ENCODE peak calls at places on chromosome 7, in four cellular contexts. One of them, this sample, is unnamed.
A peak's percentile ranks its signal among the peaks of the same experiment; 100 is the strongest.

GRCh38 chr7:126780993-126781392 is 471.7 kb downstream of the GRM8 start:
- DNase-seq in GM12865: peak; percentile 43
- DNase-seq in IMR-90: no peak
- DNase-seq in bronchial epithelial cell: no peak
- DNase-seq in this sample: no peak

GRCh38 chr7:18459439-18459838 is 36.1 kb upstream of the HDAC9 start:
- DNase-seq in GM12865: no peak
- DNase-seq in IMR-90: no peak
- DNase-seq in bronchial epithelial cell: no peak
- DNase-seq in this sample: no peak

GRCh38 chr7:408651-409343 is 110.8 kb downstream of the PDGFA start:
- DNase-seq in GM12865: no peak
- DNase-seq in IMR-90: no peak
- DNase-seq in bronchial epithelial cell: no peak
- DNase-seq in this sample: no peak

GRCh38 chr7:149873968-149874643 is at the start of gene ATP6V0E2:
- DNase-seq in GM12865: no peak
- DNase-seq in IMR-90: no peak
- DNase-seq in bronchial epithelial cell: no peak
- DNase-seq in this sample: no peak

GRCh38 chr7:137903382-137904169 is 56.8 kb upstream of the DGKI start:
- DNase-seq in GM12865: peak; percentile 89
- DNase-seq in IMR-90: peak; percentile 82
- DNase-seq in bronchial epithelial cell: peak; percentile 59
- DNase-seq in this sample: peak; percentile 89

GRCh38 chr7:65809259-65809981 is 63.5 kb upstream of the VKORC1L1 start:
- DNase-seq in GM12865: peak; percentile 94
- DNase-seq in IMR-90: no peak
- DNase-seq in bronchial epithelial cell: no peak
- DNase-seq in this sample: no peak

GRCh38 chr7:116138202-116138801 is 72.0 kb upstream of the TES start:
- DNase-seq in GM12865: peak; percentile 72
- DNase-seq in IMR-90: peak; percentile 83
- DNase-seq in bronchial epithelial cell: peak; percentile 77
- DNase-seq in this sample: peak; percentile 88

GRCh38 chr7:44325811-44326241 is 432 bp upstream of the CAMK2B start:
- DNase-seq in GM12865: no peak
- DNase-seq in IMR-90: no peak
- DNase-seq in bronchial epithelial cell: no peak
- DNase-seq in this sample: no peak

GRCh38 chr7:102927303-102927933 is 14.6 kb downstream of the LRRC17 start:
- DNase-seq in GM12865: no peak
- DNase-seq in IMR-90: no peak
- DNase-seq in bronchial epithelial cell: no peak
- DNase-seq in this sample: no peak

GRCh38 chr7:123397746-123398145 is 136.6 kb downstream of the IQUB start:
- DNase-seq in GM12865: no peak
- DNase-seq in IMR-90: no peak
- DNase-seq in bronchial epithelial cell: no peak
- DNase-seq in this sample: no peak

DNA sequence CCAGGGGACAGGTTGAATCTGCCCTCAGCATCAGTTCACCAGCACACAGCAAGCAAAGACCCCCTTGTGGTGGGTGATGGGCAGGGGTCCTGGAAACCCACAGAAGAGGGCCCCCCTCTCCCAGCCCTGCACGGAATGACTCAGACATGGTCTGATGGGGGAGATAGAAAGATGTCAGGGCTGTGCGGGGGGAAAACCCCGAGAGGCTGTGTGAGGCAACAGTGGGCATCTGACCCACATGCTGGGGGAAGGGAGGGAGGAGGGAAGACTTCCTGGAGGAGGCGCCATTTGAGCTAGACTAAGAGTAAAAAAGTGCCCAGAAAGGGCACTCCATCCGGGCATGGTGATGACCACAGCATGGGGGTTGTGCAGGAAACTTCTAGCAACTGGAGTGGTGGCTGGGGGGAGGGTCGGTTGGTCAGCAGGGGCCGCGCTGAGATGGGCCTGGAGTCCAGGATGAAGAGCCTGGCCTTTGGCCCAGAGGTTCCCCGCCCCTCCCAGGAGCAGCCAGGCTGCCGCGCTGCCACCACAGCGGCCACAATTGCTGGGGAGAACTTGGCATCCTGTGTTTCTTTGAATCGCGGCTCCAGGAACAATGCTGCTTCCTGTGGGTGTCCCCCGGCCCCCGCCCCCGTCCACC is 2.5 kb downstream of the LFNG start:
- DNase-seq in GM12865: peak; percentile 52
- DNase-seq in IMR-90: no peak
- DNase-seq in bronchial epithelial cell: no peak
- DNase-seq in this sample: no peak
- H3K4me3 ChIP-seq in GM12865: no peak overlapping the region
- H3K4me3 ChIP-seq in IMR-90: no peak overlapping the region
- H3K4me3 ChIP-seq in bronchial epithelial cell: peak overlapping the region; percentile 51
- H3K4me3 ChIP-seq in this sample: no peak overlapping the region

DNA sequence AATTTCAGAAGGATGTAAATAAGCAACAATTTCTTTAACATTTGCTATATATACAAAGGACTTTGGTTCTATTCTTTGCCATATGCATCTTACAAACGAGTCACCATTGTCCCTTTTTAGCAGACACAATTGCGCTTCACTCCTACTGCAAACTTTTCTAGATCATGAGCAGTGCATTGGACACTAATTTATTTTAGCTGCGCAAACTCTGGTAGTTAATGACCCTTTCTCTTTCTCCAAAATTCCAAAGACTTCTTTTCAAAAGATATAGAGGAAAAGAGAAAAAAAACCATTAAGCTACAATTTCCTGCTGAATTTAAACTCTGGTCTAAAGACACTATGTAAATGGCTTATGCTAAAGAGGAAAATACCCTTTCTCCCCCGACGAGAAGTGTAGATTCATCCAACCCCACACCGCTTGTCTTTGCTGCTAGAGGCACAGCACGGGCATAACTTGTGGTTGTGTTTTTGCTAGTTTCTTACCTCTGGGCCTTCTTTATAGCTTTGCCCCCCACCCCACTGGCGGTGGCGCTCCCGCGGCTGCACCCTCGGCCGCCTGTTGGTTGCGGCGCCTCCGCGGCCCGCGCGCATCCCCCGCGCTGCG is 84.0 kb downstream of the SNX10 start:
- DNase-seq in GM12865: no peak
- DNase-seq in IMR-90: no peak
- DNase-seq in bronchial epithelial cell: no peak
- DNase-seq in this sample: no peak
- TF ChIP-seq CTCF in GM12865: no peak
- TF ChIP-seq CTCF in IMR-90: no peak
- TF ChIP-seq CTCF in bronchial epithelial cell: no peak
- TF ChIP-seq CTCF in this sample: no peak

DNA sequence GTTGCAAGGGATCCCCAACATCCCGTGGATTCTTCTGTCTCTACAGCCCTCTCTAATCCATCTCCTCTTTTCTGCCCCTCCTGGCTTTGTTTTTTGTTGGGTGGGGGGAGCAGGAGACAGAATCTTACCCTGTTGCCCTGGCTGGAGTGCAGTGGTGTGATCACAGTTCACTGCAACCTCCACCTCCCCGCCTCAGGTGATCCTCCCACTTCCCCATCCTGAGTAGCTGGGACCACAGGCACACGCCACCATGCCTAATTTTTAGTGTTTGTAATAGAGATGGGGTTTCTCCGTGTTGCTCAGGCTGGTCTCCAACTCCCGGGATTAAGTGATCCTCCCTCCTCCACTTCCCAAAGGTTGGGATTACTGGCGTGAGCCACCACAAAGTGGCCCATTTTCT is 121.8 kb downstream of the MYL10 start:
- DNase-seq in GM12865: no peak
- DNase-seq in IMR-90: no peak
- DNase-seq in bronchial epithelial cell: no peak
- DNase-seq in this sample: no peak
- H3K4me3 ChIP-seq in GM12865: no peak overlapping the region
- H3K4me3 ChIP-seq in IMR-90: no peak overlapping the region
- H3K4me3 ChIP-seq in bronchial epithelial cell: no peak overlapping the region
- H3K4me3 ChIP-seq in this sample: no peak overlapping the region

GRCh38 chr7:7568553-7568952 is 1.9 kb downstream of the MIOS start:
- DNase-seq in GM12865: no peak
- DNase-seq in IMR-90: no peak
- DNase-seq in bronchial epithelial cell: no peak
- DNase-seq in this sample: no peak

GRCh38 chr7:7565746-7566650 is 686 bp upstream of the MIOS start:
- DNase-seq in GM12865: no peak
- DNase-seq in IMR-90: no peak
- DNase-seq in bronchial epithelial cell: peak; percentile 88
- DNase-seq in this sample: no peak

GRCh38 chr7:7567898-7568531 is 1.3 kb downstream of the MIOS start:
- DNase-seq in GM12865: peak; percentile 30
- DNase-seq in IMR-90: no peak
- DNase-seq in bronchial epithelial cell: peak; percentile 35
- DNase-seq in this sample: no peak

GRCh38 chr7:7565018-7565680 is 1.5 kb upstream of the MIOS start:
- DNase-seq in GM12865: no peak
- DNase-seq in IMR-90: no peak
- DNase-seq in bronchial epithelial cell: no peak
- DNase-seq in this sample: no peak

DNA sequence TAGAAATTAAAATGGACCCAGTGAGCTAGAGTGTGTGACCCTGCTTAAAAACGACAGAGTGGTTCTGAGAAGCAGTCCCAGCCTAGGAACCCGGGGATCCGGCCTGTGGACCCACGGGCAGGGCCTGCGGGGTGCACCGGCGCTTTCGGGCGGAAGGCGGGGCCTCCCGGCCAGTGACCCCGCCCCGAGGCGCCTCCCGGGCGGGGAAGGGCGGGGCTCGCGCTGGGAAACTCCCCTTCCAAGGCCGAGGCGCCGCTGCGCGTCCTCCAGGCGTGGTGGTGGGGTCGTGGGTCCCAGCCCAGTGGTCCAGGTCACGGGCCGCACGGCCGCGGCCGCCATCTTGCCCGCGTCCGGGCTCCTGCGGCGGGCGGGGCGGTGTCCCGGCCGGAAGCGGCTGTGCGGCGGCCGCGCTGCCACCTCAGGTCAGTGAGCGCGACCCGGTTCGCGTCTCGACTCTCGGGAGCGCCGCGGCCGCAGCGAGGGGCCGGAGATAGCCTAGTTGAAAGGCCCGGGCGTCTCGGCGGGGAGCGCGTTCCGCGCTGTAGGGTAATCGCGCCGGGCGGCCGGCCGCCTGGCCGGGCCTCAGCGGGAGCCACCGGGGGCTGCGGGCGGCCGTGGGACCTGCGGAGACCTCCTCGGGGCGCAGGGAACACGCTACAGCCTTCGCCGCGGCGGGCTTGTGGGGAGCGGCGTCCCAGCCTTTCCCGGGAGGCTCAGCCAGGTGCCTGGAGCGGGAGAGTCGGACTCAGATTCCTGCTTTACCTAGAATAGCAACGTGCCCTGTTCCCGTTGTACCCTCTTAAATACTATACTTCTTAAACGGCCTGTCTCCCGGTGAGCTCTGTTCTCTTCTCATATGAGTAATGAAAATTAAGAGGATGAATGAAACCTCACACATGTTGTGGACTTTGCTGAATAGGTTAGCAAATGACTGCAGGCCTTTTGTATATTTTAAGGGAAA is at the start of gene MIOS:
- DNase-seq in GM12865: peak; percentile 94
- DNase-seq in IMR-90: peak; percentile 67
- DNase-seq in bronchial epithelial cell: peak; percentile 40
- DNase-seq in this sample: peak; percentile 71
- TF ChIP-seq CTCF in GM12865: no peak
- TF ChIP-seq CTCF in IMR-90: no peak
- TF ChIP-seq CTCF in bronchial epithelial cell: no peak
- TF ChIP-seq CTCF in this sample: no peak